ENCODE peak calls at places on chromosomes 4 and X, in ten cellular contexts. D, B, X, O, F, I, U, H, R and C are unnamed samples. For H3K4me1, the result is how much of the 10 kb centered on the place peaks cover.

GRCh38 chr4:182938213-182938645 is 21.0 kb upstream of the DCTD start:
- DNase-seq in D (peak), B (peak), X (peak), O (peak), F (peak), I (peak), U (peak), H (peak), R (peak), C (peak)

GRCh38 chrX:16839852-16840460 is 30.2 kb downstream of the RBBP7 start:
- DNase-seq in D (peak), B (no peak), X (no peak), O (no peak), F (no peak), I (no peak), U (no peak), H (no peak), R (no peak), C (peak)

GRCh38 chr4:168694669-168695068 is 197.8 kb downstream of the PALLD start:
- DNase-seq in D (peak), B (no peak), X (no peak), O (no peak), F (no peak), I (no peak), U (no peak), H (no peak), R (no peak), C (peak)

GRCh38 chr4:4413373-4413725 is 26.4 kb downstream of the NSG1 start:
- DNase-seq in D (no peak), B (no peak), X (no peak), O (no peak), F (no peak), I (no peak), U (peak), H (no peak), R (no peak), C (no peak)

GRCh38 chr4:116223059-116223732 is 862.2 kb downstream of the TRAM1L1 start:
- DNase-seq in D (no peak), B (no peak), X (no peak), O (no peak), F (no peak), I (no peak), U (peak), H (no peak), R (no peak), C (no peak)

GRCh38 chrX:24339911-24340310 is 20.5 kb upstream of the SUPT20HL1 start:
- DNase-seq in D (no peak), B (no peak), X (no peak), O (no peak), F (no peak), I (no peak), U (no peak), H (no peak), R (no peak), C (no peak)

GRCh38 chr4:183838987-183839712 is 66.0 kb upstream of the STOX2 start:
- DNase-seq in D (peak), B (no peak), X (peak), O (no peak), F (peak), I (no peak), U (no peak), H (no peak), R (no peak), C (no peak)

GRCh38 chrX:24023972-24024664 is 2.9 kb downstream of the KLHL15 start:
- DNase-seq in D (peak), B (no peak), X (peak), O (no peak), F (no peak), I (no peak), U (no peak), H (no peak), R (no peak), C (peak)

GRCh38 chrX:9316096-9316495 is 148.8 kb upstream of the TBL1X start:
- DNase-seq in D (no peak), B (no peak), X (no peak), O (no peak), F (no peak), I (no peak), U (no peak), H (no peak), R (no peak), C (no peak)

GRCh38 chr4:6779667-6780565 is 2.6 kb upstream of the KIAA0232 start:
- DNase-seq in D (no peak), B (no peak), X (no peak), O (no peak), F (no peak), I (no peak), U (no peak), H (no peak), R (no peak), C (no peak)

GRCh38 chr4:182828678-182829025 is 88.5 kb downstream of the DCTD start:
- DNase-seq in D (no peak), B (no peak), X (no peak), O (no peak), F (no peak), I (no peak), U (no peak), H (no peak), R (no peak), C (no peak)

GRCh38 chr4:37922323-37922722 is 31.4 kb downstream of the TBC1D1 start:
- DNase-seq in D (no peak), B (no peak), X (no peak), O (no peak), F (no peak), I (no peak), U (no peak), H (no peak), R (no peak), C (no peak)

GRCh38 chr4:64271601-64272081 is 137.6 kb downstream of the TECRL start:
- DNase-seq in D (no peak), B (peak), X (peak), O (peak), F (no peak), I (no peak), U (peak), H (no peak), R (peak), C (no peak)

GRCh38 chr4:117777721-117778120 is 256.6 kb upstream of the NDST3 start:
- DNase-seq in D (no peak), B (no peak), X (no peak), O (no peak), F (no peak), I (no peak), U (no peak), H (no peak), R (no peak), C (no peak)

GRCh38 chrX:107542500-107542899 is 85.8 kb upstream of the PRPS1 start:
- DNase-seq in D (peak), B (no peak), X (no peak), O (no peak), F (peak), I (no peak), U (no peak), H (no peak), R (no peak), C (no peak)

GRCh38 chr4:37741564-37741963 is 55.4 kb upstream of the RELL1 start:
- DNase-seq in D (no peak), B (no peak), X (peak), O (no peak), F (no peak), I (no peak), U (no peak), H (no peak), R (no peak), C (no peak)

GRCh38 chr4:102625232-102625930 is 124.2 kb downstream of the NFKB1 start:
- DNase-seq in D (peak), B (no peak), X (peak), O (peak), F (peak), I (no peak), U (no peak), H (peak), R (no peak), C (no peak)

GRCh38 chr4:19402666-19403065 is 849.0 kb upstream of the SLIT2 start:
- DNase-seq in D (no peak), B (no peak), X (no peak), O (no peak), F (no peak), I (no peak), U (no peak), H (no peak), R (no peak), C (no peak)

GRCh38 chr4:167265231-167265630 is 30.9 kb upstream of the SPOCK3 start:
- DNase-seq in D (no peak), B (no peak), X (no peak), O (no peak), F (no peak), I (no peak), U (no peak), H (no peak), R (no peak), C (no peak)

GRCh38 chr4:158010346-158010745 is 162.5 kb downstream of the GASK1B start:
- DNase-seq in D (no peak), B (no peak), X (no peak), O (no peak), F (no peak), I (no peak), U (no peak), H (no peak), R (no peak), C (no peak)

GRCh38 chrX:17521871-17522693 is 147.1 kb downstream of the NHS start:
- DNase-seq in D (no peak), B (no peak), X (peak), O (no peak), F (peak), I (no peak), U (no peak), H (no peak), R (peak), C (no peak)

GRCh38 chr4:92658318-92658717 is 354.6 kb downstream of the GRID2 start:
- DNase-seq in D (no peak), B (no peak), X (no peak), O (no peak), F (no peak), I (no peak), U (no peak), H (no peak), R (no peak), C (no peak)

GRCh38 chrX:57519578-57520118 is 72.2 kb upstream of the ZXDB start:
- DNase-seq in D (no peak), B (no peak), X (no peak), O (no peak), F (no peak), I (no peak), U (no peak), H (no peak), R (no peak), C (no peak)

GRCh38 chr4:91212140-91212681 is 1085.0 kb downstream of the CCSER1 start:
- DNase-seq in D (no peak), B (no peak), X (no peak), O (no peak), F (no peak), I (no peak), U (no peak), H (no peak), R (no peak), C (no peak)

GRCh38 chr4:135243960-135244561 is 1042.5 kb upstream of the PABPC4L start:
- DNase-seq in D (no peak), B (no peak), X (no peak), O (no peak), F (no peak), I (no peak), U (no peak), H (no peak), R (no peak), C (no peak)

GRCh38 chr4:78517050-78517652 is 34.4 kb upstream of the ANXA3 start:
- DNase-seq in D (peak), B (no peak), X (peak), O (no peak), F (peak), I (no peak), U (no peak), H (no peak), R (no peak), C (no peak)

GRCh38 chr4:174834477-174834876 is 5.4 kb upstream of the GLRA3 start:
- DNase-seq in D (no peak), B (no peak), X (no peak), O (no peak), F (no peak), I (no peak), U (no peak), H (no peak), R (no peak), C (no peak)

GRCh38 chr4:54400802-54401201 is 171.7 kb downstream of the PDGFRA start:
- DNase-seq in D (peak), B (no peak), X (no peak), O (no peak), F (no peak), I (no peak), U (no peak), H (no peak), R (no peak), C (peak)

GRCh38 chrX:154603438-154604430 is 15.3 kb downstream of the CTAG1B start:
- DNase-seq in D (peak), B (no peak), X (no peak), O (peak), F (no peak), I (no peak), U (no peak), H (no peak), R (no peak), C (peak)

DNA sequence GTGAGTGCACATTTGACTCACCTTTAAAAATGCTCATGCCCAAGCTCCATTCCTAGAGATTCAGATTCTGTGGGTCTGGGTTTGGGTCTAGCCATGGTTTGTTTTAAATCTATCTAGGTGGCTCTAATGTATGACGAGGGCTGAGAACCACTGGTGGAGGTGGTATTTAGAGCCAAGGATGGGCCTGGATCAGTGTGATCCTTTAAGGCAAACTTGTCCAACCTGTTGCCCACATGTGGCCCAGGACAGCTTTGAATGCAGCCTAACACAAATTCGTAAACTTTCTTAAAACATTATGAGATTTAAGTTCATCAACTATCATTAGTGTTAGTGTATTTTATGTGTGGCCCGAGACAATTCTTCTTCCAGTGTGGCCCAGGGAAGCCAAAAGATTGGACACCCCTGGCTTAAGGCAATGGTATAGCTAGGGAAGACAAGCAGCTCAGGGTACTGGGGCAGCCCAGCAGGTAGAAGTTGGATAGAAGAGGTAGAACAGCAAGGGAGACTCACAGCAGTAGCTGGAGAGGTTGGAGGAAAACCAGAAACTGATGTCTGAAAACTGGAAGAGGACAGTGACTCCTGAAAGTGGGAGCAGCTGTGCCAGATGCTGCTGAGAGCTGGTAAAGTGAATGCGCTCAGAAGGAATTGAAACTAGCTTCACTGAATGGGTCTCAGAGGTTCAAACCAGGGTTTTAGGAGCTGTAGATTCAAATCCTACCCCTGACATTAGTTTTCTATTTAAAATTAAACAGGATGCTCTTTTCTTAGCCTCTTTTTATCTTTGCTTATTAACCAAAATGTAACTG is 18.2 kb downstream of the ADD1 start:
- DNase-seq in D (peak), B (no peak), X (no peak), O (no peak), F (no peak), I (no peak), U (no peak), H (no peak), R (no peak), C (no peak)
- H3K4me1 ChIP-seq in D (half or more), B (half or more), X (under half), O (half or more), F (under half), I (half or more), U (half or more), H (half or more), R (half or more), C (under half)

GRCh38 chrX:18561020-18561419 is 110.9 kb downstream of the RS1 start:
- DNase-seq in D (no peak), B (no peak), X (no peak), O (no peak), F (no peak), I (no peak), U (no peak), H (no peak), R (no peak), C (no peak)
- H3K4me1 ChIP-seq in D (under half), B (under half), X (under half), O (under half), F (under half), I (under half), U (under half), H (under half), R (under half), C (under half)

GRCh38 chr4:10098770-10099139 is 17.8 kb downstream of the WDR1 start:
- DNase-seq in D (peak), B (no peak), X (no peak), O (no peak), F (no peak), I (no peak), U (no peak), H (peak), R (no peak), C (no peak)
- H3K4me1 ChIP-seq in D (half or more), B (half or more), X (under half), O (half or more), F (under half), I (half or more), U (half or more), H (half or more), R (half or more), C (under half)

GRCh38 chr4:108356209-108356535 is 187.4 kb upstream of the LEF1 start:
- DNase-seq in D (no peak), B (no peak), X (no peak), O (no peak), F (no peak), I (no peak), U (no peak), H (no peak), R (no peak), C (no peak)

GRCh38 chr4:108359130-108359709 is 190.5 kb upstream of the LEF1 start:
- DNase-seq in D (no peak), B (no peak), X (no peak), O (no peak), F (no peak), I (no peak), U (no peak), H (no peak), R (no peak), C (no peak)

GRCh38 chr4:108360857-108361820 is 192.4 kb upstream of the LEF1 start:
- DNase-seq in D (peak), B (no peak), X (no peak), O (peak), F (no peak), I (no peak), U (no peak), H (no peak), R (no peak), C (peak)

GRCh38 chr4:108361886-108362285 is 193.2 kb upstream of the LEF1 start:
- DNase-seq in D (no peak), B (no peak), X (no peak), O (no peak), F (no peak), I (no peak), U (no peak), H (no peak), R (no peak), C (no peak)

DNA sequence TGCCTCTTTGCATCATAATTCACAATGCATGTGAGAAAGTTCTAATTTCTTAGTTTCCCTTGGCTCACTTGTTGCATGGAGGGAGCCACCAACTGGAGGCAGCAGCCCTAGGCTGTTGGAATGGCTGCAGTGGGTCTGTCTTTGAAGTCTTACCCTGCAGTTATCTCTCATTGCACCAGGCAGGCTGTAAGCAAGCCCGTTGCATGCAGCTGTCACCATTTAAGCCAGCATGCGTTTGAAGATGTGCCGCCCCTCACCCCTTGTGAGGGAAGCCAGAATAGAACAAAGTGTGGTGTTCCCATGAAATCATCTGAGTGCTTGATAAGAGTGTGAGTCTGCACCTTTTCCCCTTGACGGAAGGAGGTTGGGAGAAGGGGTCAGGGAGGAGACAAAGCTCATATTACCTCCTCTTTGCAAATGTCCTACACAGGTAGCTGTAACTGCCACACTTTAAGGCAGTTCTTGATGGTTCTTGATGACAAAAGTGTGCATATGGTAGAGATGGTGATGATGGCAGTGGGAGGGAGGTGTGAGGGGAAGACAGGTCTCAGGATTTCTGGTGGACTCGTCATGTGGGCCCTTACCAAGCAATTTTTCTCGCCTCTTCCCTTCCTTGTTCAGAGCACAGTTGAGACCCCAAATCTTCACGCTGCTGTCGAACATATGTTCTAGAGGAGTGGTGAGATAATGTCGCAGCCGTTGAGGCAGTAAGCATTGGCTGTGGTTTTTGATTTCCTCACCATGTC is 191.4 kb upstream of the LEF1 start:
- DNase-seq in D (no peak), B (no peak), X (no peak), O (no peak), F (no peak), I (no peak), U (no peak), H (no peak), R (no peak), C (no peak)
- H3K4me1 ChIP-seq in D (under half), B (under half), X (under half), O (under half), F (under half), I (under half), U (under half), H (half or more), R (under half), C (under half)

GRCh38 chr4:153207027-153207426 is 2.8 kb downstream of the TRIM2 start:
- DNase-seq in D (no peak), B (no peak), X (no peak), O (no peak), F (no peak), I (no peak), U (no peak), H (no peak), R (no peak), C (no peak)
- H3K4me1 ChIP-seq in D (under half), B (under half), X (under half), O (under half), F (under half), I (under half), U (under half), H (under half), R (under half), C (under half)

GRCh38 chr4:10104991-10105276 is 11.7 kb downstream of the WDR1 start:
- DNase-seq in D (no peak), B (no peak), X (no peak), O (no peak), F (no peak), I (no peak), U (no peak), H (no peak), R (no peak), C (no peak)

GRCh38 chr4:10104211-10104990 is 12.2 kb downstream of the WDR1 start:
- DNase-seq in D (peak), B (no peak), X (no peak), O (no peak), F (no peak), I (no peak), U (no peak), H (no peak), R (no peak), C (no peak)

GRCh38 chr4:10105920-10106319 is 10.7 kb downstream of the WDR1 start:
- DNase-seq in D (no peak), B (no peak), X (no peak), O (no peak), F (no peak), I (no peak), U (no peak), H (no peak), R (no peak), C (no peak)

GRCh38 chr4:10106421-10107039 is 10.1 kb downstream of the WDR1 start:
- DNase-seq in D (peak), B (peak), X (no peak), O (peak), F (peak), I (peak), U (peak), H (peak), R (no peak), C (peak)

DNA sequence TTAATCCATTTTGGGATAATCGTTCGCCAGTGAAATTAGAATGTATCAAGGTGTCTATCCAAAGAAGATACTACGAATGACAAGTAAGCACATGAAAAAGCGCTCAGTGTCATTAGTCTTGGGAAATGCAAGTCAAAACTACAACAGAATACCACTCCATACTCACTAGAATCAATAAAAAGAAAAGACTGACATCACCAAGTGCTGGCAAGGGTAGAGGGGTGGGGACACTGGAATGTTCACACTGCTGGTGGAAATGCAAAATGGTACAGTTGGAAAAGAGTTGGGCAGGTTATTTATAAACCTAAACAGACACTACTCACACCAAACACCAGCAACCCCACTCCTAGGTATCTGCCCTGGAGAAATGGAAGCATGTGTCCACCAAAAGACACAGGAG is 11.2 kb downstream of the WDR1 start:
- DNase-seq in D (no peak), B (no peak), X (no peak), O (no peak), F (no peak), I (no peak), U (no peak), H (no peak), R (no peak), C (no peak)
- H3K4me1 ChIP-seq in D (half or more), B (half or more), X (under half), O (half or more), F (under half), I (half or more), U (half or more), H (half or more), R (half or more), C (under half)